ENCODE peak calls at places on chromosomes 11 and 22, in seven cellular contexts. M is PC-3; B is coronary artery; F is CD4-positive, alpha-beta T cell; W is AG10803; S is body of pancreas; J is GM10248. H is an unnamed sample.

GRCh38 chr22:25404556-25404922 is 159.9 kb upstream of the GRK3 start:
- DNase-seq in M (no peak), B (no peak), F (no peak), W (no peak), S (no peak), J (peak; percentile 21), H (no peak)

GRCh38 chr11:31805629-31806185 is 5.4 kb downstream of the PAX6 start:
- DNase-seq in M (no peak), B (no peak), F (no peak), W (no peak), S (no peak), J (no peak), H (peak; percentile 68)

GRCh38 chr11:9263840-9264380 is 1.2 kb downstream of the DENND5A start:
- DNase-seq in M (no peak), B (no peak), F (peak; percentile 5), W (peak; percentile 46), S (no peak), J (peak; percentile 87), H (no peak)

GRCh38 chr11:120139316-120140069 is 1.6 kb upstream of the TRIM29 start:
- DNase-seq in M (no peak), B (peak; percentile 62), F (no peak), W (no peak), S (no peak), J (no peak), H (peak; percentile 52)

GRCh38 chr11:119975561-119976152 is 162.3 kb downstream of the TRIM29 start:
- DNase-seq in M (no peak), B (no peak), F (no peak), W (no peak), S (no peak), J (no peak), H (no peak)

GRCh38 chr11:47305734-47306483 is 36.0 kb downstream of the MADD start:
- DNase-seq in M (no peak), B (peak; percentile 92), F (no peak), W (peak; percentile 9), S (no peak), J (no peak), H (no peak)

GRCh38 chr22:48675828-48676145 is 1151.9 kb downstream of the BRD1 start:
- DNase-seq in M (no peak), B (no peak), F (no peak), W (no peak), S (no peak), J (no peak), H (no peak)

GRCh38 chr22:38923463-38924196 is 33.8 kb upstream of the APOBEC3A start:
- DNase-seq in M (peak; percentile 87), B (peak; percentile 82), F (no peak), W (peak; percentile 66), S (peak; percentile 85), J (no peak), H (no peak)

GRCh38 chr22:27125539-27125938 is 468.2 kb downstream of the MIAT start:
- DNase-seq in M (no peak), B (peak; percentile 29), F (no peak), W (no peak), S (no peak), J (no peak), H (no peak)

GRCh38 chr22:19970479-19971275 is 29.1 kb upstream of the TXNRD2 start:
- DNase-seq in M (peak; percentile 55), B (no peak), F (peak; percentile 76), W (peak; percentile 51), S (peak; percentile 75), J (peak; percentile 88), H (no peak)

GRCh38 chr11:27464155-27464759 is 8.3 kb downstream of the LGR4 start:
- DNase-seq in M (peak; percentile 88), B (no peak), F (no peak), W (no peak), S (peak; percentile 64), J (no peak), H (no peak)

GRCh38 chr11:42762348-42762747 is 549.4 kb upstream of the API5 start:
- DNase-seq in M (no peak), B (no peak), F (no peak), W (no peak), S (no peak), J (no peak), H (no peak)

GRCh38 chr22:30531651-30532608 is 14.6 kb downstream of the SEC14L6 start:
- DNase-seq in M (no peak), B (no peak), F (no peak), W (no peak), S (no peak), J (no peak), H (no peak)

GRCh38 chr11:94641167-94641761 is 74.1 kb downstream of the PIWIL4 start:
- DNase-seq in M (no peak), B (no peak), F (no peak), W (peak; percentile 49), S (no peak), J (no peak), H (no peak)

GRCh38 chr11:75147191-75147874 is 3.6 kb upstream of the SLCO2B1 start:
- DNase-seq in M (no peak), B (no peak), F (no peak), W (no peak), S (no peak), J (no peak), H (no peak)

GRCh38 chr22:40055143-40055926 is 60.6 kb downstream of the FAM83F start:
- DNase-seq in M (no peak), B (no peak), F (no peak), W (no peak), S (no peak), J (peak; percentile 38), H (no peak)

GRCh38 chr11:78226684-78227680 is 38.3 kb downstream of the USP35 start:
- DNase-seq in M (no peak), B (peak; percentile 58), F (no peak), W (no peak), S (no peak), J (no peak), H (no peak)

GRCh38 chr22:49160261-49161001 is 667.2 kb downstream of the BRD1 start:
- DNase-seq in M (no peak), B (no peak), F (no peak), W (no peak), S (no peak), J (no peak), H (no peak)

GRCh38 chr11:86610559-86611341 is 61.7 kb downstream of the ME3 start:
- DNase-seq in M (peak; percentile 29), B (no peak), F (no peak), W (no peak), S (no peak), J (no peak), H (no peak)

GRCh38 chr11:75105462-75105925 is 8.8 kb upstream of the OR2AT4 start:
- DNase-seq in M (no peak), B (no peak), F (no peak), W (no peak), S (no peak), J (no peak), H (no peak)

GRCh38 chr11:2806351-2807058 is 79.1 kb downstream of the CDKN1C start:
- DNase-seq in M (no peak), B (peak; percentile 67), F (no peak), W (no peak), S (peak; percentile 9), J (no peak), H (peak; percentile 68)

GRCh38 chr11:86627776-86628455 is 44.5 kb downstream of the ME3 start:
- DNase-seq in M (no peak), B (no peak), F (no peak), W (peak; percentile 91), S (no peak), J (no peak), H (no peak)

GRCh38 chr11:9462806-9463537 is 2.2 kb downstream of the ZNF143 start:
- DNase-seq in M (peak; percentile 61), B (no peak), F (no peak), W (no peak), S (no peak), J (no peak), H (no peak)

GRCh38 chr22:29635734-29636357 is 32.4 kb downstream of the NF2 start:
- DNase-seq in M (peak; percentile 60), B (no peak), F (no peak), W (peak; percentile 76), S (no peak), J (peak; percentile 39), H (no peak)

GRCh38 chr11:121722431-121723256 is 269.9 kb upstream of the SORL1-AS1 start:
- DNase-seq in M (peak; percentile 43), B (peak; percentile 91), F (no peak), W (peak; percentile 86), S (peak; percentile 82), J (peak; percentile 14), H (peak; percentile 87)

GRCh38 chr11:78417888-78418583 is 416 bp upstream of the GAB2 start:
- DNase-seq in M (peak; percentile 86), B (peak; percentile 88), F (peak; percentile 57), W (peak; percentile 76), S (peak; percentile 86), J (peak; percentile 85), H (peak; percentile 89)

GRCh38 chr22:39254789-39255298 is 10.1 kb upstream of the PDGFB start:
- DNase-seq in M (peak; percentile 38), B (no peak), F (no peak), W (peak; percentile 51), S (no peak), J (peak; percentile 90), H (no peak)

GRCh38 chr22:35257321-35258143 is at the start of gene HMGXB4:
- DNase-seq in M (peak; percentile 78), B (peak; percentile 88), F (peak; percentile 77), W (peak; percentile 89), S (peak; percentile 90), J (peak; percentile 94), H (peak; percentile 87)
- TF ChIP-seq CTCF in M (no peak), B (no peak), F (peak; percentile 15), W (no peak), S (peak; percentile 2), J (no peak), H (peak; percentile 44)

GRCh38 chr11:60610702-60611101 is 88.7 kb upstream of the MS4A8 start:
- DNase-seq in M (no peak), B (no peak), F (no peak), W (no peak), S (no peak), J (no peak), H (no peak)

GRCh38 chr11:60609632-60610031 is 89.8 kb upstream of the MS4A8 start:
- DNase-seq in M (no peak), B (no peak), F (no peak), W (no peak), S (no peak), J (no peak), H (no peak)

DNA sequence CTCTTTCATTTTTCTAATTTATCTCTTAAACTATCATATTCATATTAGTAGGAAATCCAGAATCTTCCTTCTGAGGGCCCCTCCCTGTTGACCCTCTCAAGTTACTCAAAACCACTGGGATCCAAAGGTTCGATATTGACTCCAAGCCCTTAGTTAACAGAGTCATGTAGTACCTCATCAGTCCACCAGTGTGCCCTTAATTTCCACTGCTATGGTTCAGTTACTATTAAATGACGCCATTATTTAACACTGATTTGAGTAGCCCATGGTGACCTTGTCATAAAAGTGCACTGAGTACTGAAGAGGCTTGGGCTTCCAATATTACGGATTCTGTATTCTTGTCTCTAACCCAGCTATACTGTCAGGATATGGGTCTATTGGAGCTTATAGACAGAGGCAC is 91.9 kb upstream of the MS4A8 start:
- DNase-seq in M (no peak), B (no peak), F (no peak), W (no peak), S (no peak), J (no peak), H (no peak)
- TF ChIP-seq CTCF in M (no peak), B (no peak), F (no peak), W (no peak), S (no peak), J (no peak), H (peak; percentile 55)

GRCh38 chr22:46833228-46833627 is 70.8 kb downstream of the TBC1D22A start:
- DNase-seq in M (no peak), B (peak; percentile 59), F (no peak), W (no peak), S (peak; percentile 74), J (no peak), H (no peak)
- TF ChIP-seq CTCF in M (peak; percentile 32), B (no peak), F (no peak), W (no peak), S (peak; percentile 61), J (no peak), H (peak; percentile 67)

GRCh38 chr11:107898270-107898669 is 30.0 kb upstream of the RAB39A start:
- DNase-seq in M (peak; percentile 81), B (no peak), F (no peak), W (peak; percentile 62), S (no peak), J (peak; percentile 43), H (no peak)
- TF ChIP-seq CTCF in M (peak; percentile 94), B (no peak), F (peak; percentile 66), W (peak; percentile 79), S (peak; percentile 53), J (peak; percentile 71), H (peak; percentile 56)

H was measured in type B pancreatic cell.